ENCODE peak calls at places on chromosomes 11 and 22, in seven cellular contexts. B, R, H, E, Y, X and U are unnamed samples.

GRCh38 chr11:118144301-118144701 is 8.3 kb downstream of the SCN4B start:
- DNase-seq in E (no peak), R (no peak), H (peak; percentile 54), Y (no peak), X (no peak), B (no peak), U (no peak)

GRCh38 chr11:131759140-131759539 is 388.7 kb downstream of the NTM start:
- DNase-seq in R (no peak), E (no peak), B (no peak), H (no peak), X (no peak), Y (no peak), U (no peak)

GRCh38 chr22:23292453-23293350 is 112.4 kb downstream of the BCR start:
- DNase-seq in H (no peak), R (no peak), Y (no peak), X (no peak), E (no peak), B (no peak), U (no peak)

GRCh38 chr22:30695871-30696655 is 1.4 kb downstream of the OSBP2 start:
- DNase-seq in E (no peak), H (no peak), X (no peak), B (no peak), Y (no peak), R (no peak), U (no peak)

GRCh38 chr11:134139873-134140331 is 71.0 kb downstream of the JAM3 start:
- DNase-seq in Y (peak; percentile 58), X (peak; percentile 80), R (no peak), E (peak; percentile 53), H (no peak), B (peak; percentile 81), U (peak; percentile 70)

GRCh38 chr11:86152006-86152862 is 83.3 kb upstream of the PICALM start:
- DNase-seq in E (peak; percentile 67), X (no peak), R (no peak), Y (no peak), H (no peak), B (no peak), U (no peak)

GRCh38 chr22:19527861-19528417 is 3.7 kb upstream of the CLDN5 start:
- DNase-seq in E (no peak), H (no peak), X (no peak), R (no peak), B (peak; percentile 33), Y (no peak), U (no peak)

GRCh38 chr22:23149743-23150238 is 4.5 kb downstream of the RAB36 start:
- DNase-seq in X (no peak), R (no peak), Y (no peak), B (no peak), H (no peak), E (no peak), U (no peak)

GRCh38 chr11:46335858-46336600 is 11.2 kb upstream of the DGKZ start:
- DNase-seq in B (no peak), H (no peak), Y (no peak), X (no peak), E (no peak), R (no peak), U (no peak)

GRCh38 chr11:105229257-105229656 is 89.7 kb upstream of the CARD18 start:
- DNase-seq in X (no peak), B (no peak), Y (no peak), E (no peak), H (no peak), R (no peak), U (no peak)

GRCh38 chr11:79047980-79048379 is 392.9 kb downstream of the TENM4 start:
- DNase-seq in X (no peak), Y (no peak), R (no peak), E (no peak), B (no peak), H (no peak), U (no peak)

GRCh38 chr22:49899530-49899929 is 18.7 kb downstream of the ALG12 start:
- DNase-seq in H (no peak), B (no peak), E (no peak), X (no peak), Y (no peak), R (no peak), U (no peak)

GRCh38 chr11:65958306-65958705 is 3.2 kb upstream of the SART1 start:
- DNase-seq in R (no peak), E (no peak), B (no peak), X (no peak), Y (no peak), H (no peak), U (no peak)

GRCh38 chr11:69257134-69257533 is 36.8 kb upstream of the MYEOV start:
- DNase-seq in H (no peak), B (no peak), Y (no peak), R (no peak), X (no peak), E (no peak), U (no peak)

GRCh38 chr22:20793386-20794131 is 19.6 kb downstream of the SERPIND1 start:
- DNase-seq in H (no peak), R (no peak), X (no peak), B (no peak), Y (no peak), E (no peak), U (no peak)

DNA sequence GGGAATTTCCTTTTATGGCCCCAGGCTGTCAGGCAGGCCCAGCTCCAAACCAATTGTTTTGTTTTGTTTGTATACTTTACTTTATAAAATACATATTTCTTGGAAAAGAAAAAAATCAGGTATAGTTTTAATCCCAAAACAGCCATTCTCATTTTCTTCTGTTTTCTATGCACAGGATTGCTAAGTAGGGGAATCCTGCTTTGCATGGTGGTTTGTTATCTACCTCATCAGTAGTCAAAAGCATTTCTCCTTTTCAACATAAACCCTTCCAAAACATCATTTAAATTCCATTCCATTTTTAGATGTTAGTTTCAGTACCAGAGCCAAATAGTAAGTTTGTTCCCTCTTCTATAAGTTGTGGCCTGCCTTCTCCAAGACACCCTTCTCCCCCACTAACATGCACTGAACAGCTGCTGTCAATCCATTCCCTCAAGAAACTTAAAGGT is 3.6 kb downstream of the ILK start:
- DNase-seq in E (no peak), H (no peak), Y (no peak), B (no peak), X (no peak), R (no peak), U (no peak)
- H3K36me3 ChIP-seq in E (peaks cover 6% of the 10 kb centered on the region), H (peaks cover 38% of the 10 kb centered on the region), Y (peaks cover 37% of the 10 kb centered on the region), B (peaks cover 40% of the 10 kb centered on the region), X (peaks cover 37% of the 10 kb centered on the region), R (peaks cover 9% of the 10 kb centered on the region), U (peaks cover 5% of the 10 kb centered on the region)

DNA sequence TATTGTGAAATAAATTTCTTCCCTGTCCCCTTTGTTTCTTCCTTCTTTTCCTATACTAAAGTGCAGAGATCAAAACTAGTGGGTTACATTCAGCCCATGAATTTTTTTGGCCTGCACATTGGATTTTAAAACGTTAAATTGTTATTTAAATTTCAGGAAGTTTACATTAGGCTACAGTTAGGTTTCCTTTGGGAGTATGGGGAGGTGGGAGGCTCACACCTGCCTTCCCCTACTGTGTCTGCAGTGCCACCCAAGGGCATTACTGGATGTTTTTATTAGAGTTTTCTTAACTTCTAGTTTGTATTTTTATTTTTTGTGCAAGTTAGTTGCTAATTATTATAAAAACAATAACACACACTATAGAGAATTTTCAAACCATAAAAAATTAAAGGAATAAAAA is 51.7 kb downstream of the CYB5R2 start:
- DNase-seq in B (no peak), E (no peak), X (no peak), R (no peak), Y (no peak), H (no peak), U (no peak)
- H3K36me3 ChIP-seq in B (no peaks in the 10 kb centered on the region), E (no peaks in the 10 kb centered on the region), X (peaks cover 3% of the 10 kb centered on the region), R (no peaks in the 10 kb centered on the region), Y (peaks cover 60% of the 10 kb centered on the region), H (peaks cover 41% of the 10 kb centered on the region), U (no peaks in the 10 kb centered on the region)

DNA sequence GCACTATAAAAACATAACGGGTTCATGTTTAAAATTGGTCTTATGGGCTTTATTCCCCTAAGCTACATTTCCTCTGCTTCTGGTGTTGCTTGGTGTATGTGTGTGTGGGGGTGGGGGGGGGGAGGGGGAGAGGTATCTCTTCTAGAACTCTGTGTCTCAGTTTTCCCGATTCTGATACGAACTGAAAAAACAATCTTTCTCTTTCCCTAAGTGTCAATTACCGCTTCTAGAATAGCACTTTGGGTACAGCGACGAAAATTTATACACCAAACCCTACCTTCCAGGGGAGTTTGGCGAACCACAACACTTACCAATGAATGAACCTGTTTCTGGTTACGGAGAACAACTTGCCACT is 636 bp downstream of the NUP160 start:
- DNase-seq in Y (no peak), E (no peak), R (no peak), X (no peak), B (no peak), H (no peak), U (no peak)
- H3K36me3 ChIP-seq in Y (peaks cover 32% of the 10 kb centered on the region), E (no peaks in the 10 kb centered on the region), R (no peaks in the 10 kb centered on the region), X (peaks cover 12% of the 10 kb centered on the region), B (peaks cover 2% of the 10 kb centered on the region), H (peaks cover 35% of the 10 kb centered on the region), U (no peaks in the 10 kb centered on the region)

GRCh38 chr11:94473177-94473799 is 20.4 kb downstream of the MRE11 start:
- DNase-seq in X (no peak), H (no peak), B (peak; percentile 11), R (no peak), Y (no peak), E (no peak), U (no peak)

DNA sequence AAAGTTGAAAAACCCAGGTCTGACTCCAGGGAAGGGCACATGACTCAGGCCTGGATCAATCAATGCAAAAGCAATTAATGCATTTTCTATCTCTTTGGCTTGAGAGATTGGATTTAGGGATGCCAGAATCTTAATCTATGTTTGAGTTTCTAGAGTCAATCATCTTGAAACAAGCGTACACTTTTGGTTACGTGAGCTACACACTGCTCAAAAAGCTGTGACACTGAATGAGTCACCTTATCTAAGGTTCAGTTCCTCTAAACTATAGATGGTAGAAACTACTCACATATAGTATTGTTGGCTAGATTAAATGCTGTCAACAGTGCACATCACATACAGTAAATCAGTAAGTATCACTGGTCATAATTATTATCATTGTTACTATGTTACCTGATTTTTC is 24.2 kb downstream of the MRE11 start:
- DNase-seq in H (no peak), B (no peak), X (no peak), E (no peak), Y (no peak), R (no peak), U (no peak)
- H3K36me3 ChIP-seq in H (peaks cover 69% of the 10 kb centered on the region), B (no peaks in the 10 kb centered on the region), X (peaks cover 4% of the 10 kb centered on the region), E (no peaks in the 10 kb centered on the region), Y (peaks cover 50% of the 10 kb centered on the region), R (no peaks in the 10 kb centered on the region), U (no peaks in the 10 kb centered on the region)